ENCODE peak calls at places on chromosomes 13 and 19, in five cellular contexts. Z is mammary epithelial cell, Y is thyroid gland, F is breast epithelium, K is PC-3. O is an unnamed sample.

GRCh38 chr13:109572389-109572788 is 214.0 kb downstream of the IRS2 start:
- DNase-seq in F (no peak), K (no peak), Z (no peak), Y (no peak), O (no peak)

GRCh38 chr13:48833412-48833811 is 142.3 kb upstream of the FNDC3A start:
- DNase-seq in Y (no peak), K (peak; percentile 83), Z (peak; percentile 37), F (no peak), O (no peak)

GRCh38 chr13:97030705-97031452 is 36.6 kb upstream of the OXGR1 start:
- DNase-seq in Z (peak; percentile 30), Y (no peak), K (peak; percentile 60), F (no peak), O (no peak)

GRCh38 chr19:1315470-1316166 is 29.9 kb downstream of the EFNA2 start:
- DNase-seq in F (peak; percentile 22), K (peak; percentile 50), Y (peak; percentile 19), Z (peak; percentile 39), O (no peak)

GRCh38 chr19:48511321-48511731 is 309 bp downstream of the LMTK3 start:
- DNase-seq in Z (no peak), K (no peak), F (no peak), Y (no peak), O (no peak)

GRCh38 chr13:49140910-49141611 is 79.1 kb upstream of the MLNR start:
- DNase-seq in Y (no peak), K (no peak), Z (no peak), F (no peak), O (no peak)

GRCh38 chr19:47740866-47741519 is 4.4 kb upstream of the NOP53 start:
- DNase-seq in Z (no peak), Y (no peak), F (no peak), K (no peak), O (no peak)

GRCh38 chr19:3506384-3507340 is 551 bp downstream of the FZR1 start:
- DNase-seq in F (peak; percentile 43), Y (peak; percentile 43), Z (peak; percentile 40), K (peak; percentile 7), O (peak; percentile 83)

GRCh38 chr13:109156181-109156935 is 526.9 kb downstream of the MYO16 start:
- DNase-seq in Y (peak; percentile 11), Z (peak; percentile 84), F (no peak), K (peak; percentile 88), O (no peak)

GRCh38 chr13:36673352-36673751 is 468 bp upstream of the SERTM1 start:
- DNase-seq in Z (no peak), K (no peak), F (no peak), Y (no peak), O (no peak)

GRCh38 chr19:18428837-18429674 is 8.9 kb downstream of the ISYNA1 start:
- DNase-seq in Z (no peak), F (no peak), K (no peak), Y (peak; percentile 71), O (no peak)

GRCh38 chr13:60211548-60211947 is 47.8 kb upstream of the DIAPH3 start:
- DNase-seq in Y (no peak), Z (no peak), F (no peak), K (no peak), O (no peak)

GRCh38 chr19:4697304-4697703 is 26.3 kb downstream of the DPP9 start:
- DNase-seq in K (no peak), Z (no peak), Y (no peak), F (no peak), O (no peak)

GRCh38 chr19:22052644-22053013 is 345 bp downstream of the ZNF257 start:
- DNase-seq in K (no peak), Z (no peak), F (no peak), Y (peak; percentile 24), O (no peak)

GRCh38 chr13:51136276-51136980 is 25.4 kb upstream of the C13orf42 start:
- DNase-seq in Z (no peak), K (no peak), Y (no peak), F (no peak), O (no peak)

GRCh38 chr13:42649761-42650289 is 75.9 kb downstream of the TNFSF11 start:
- DNase-seq in Y (no peak), F (no peak), Z (no peak), K (no peak), O (no peak)

GRCh38 chr19:47701717-47702552 is 11.3 kb upstream of the EHD2 start:
- DNase-seq in F (no peak), Z (no peak), Y (no peak), K (no peak), O (no peak)

GRCh38 chr19:3105641-3106508 is 11.7 kb downstream of the GNA11 start:
- DNase-seq in F (no peak), Y (peak; percentile 36), Z (no peak), K (no peak), O (no peak)

GRCh38 chr19:49422407-49423277 is 599 bp downstream of the PTH2 start:
- DNase-seq in K (no peak), Z (peak; percentile 45), Y (no peak), F (no peak), O (no peak)

GRCh38 chr13:42361701-42362100 is 89.7 kb downstream of the AKAP11 start:
- DNase-seq in Y (no peak), Z (no peak), K (no peak), F (no peak), O (no peak)

GRCh38 chr13:31739226-31739625 is at the start of gene RXFP2:
- DNase-seq in Y (no peak), K (no peak), F (no peak), Z (no peak), O (no peak)

GRCh38 chr19:37931941-37932655 is 25.1 kb downstream of the SIPA1L3 start:
- DNase-seq in K (peak; percentile 92), Y (peak; percentile 98), Z (peak; percentile 98), F (peak; percentile 87), O (no peak)

GRCh38 chr19:5814123-5814839 is 9.4 kb downstream of the NRTN start:
- DNase-seq in Z (no peak), F (no peak), Y (no peak), K (no peak), O (no peak)

GRCh38 chr19:48476176-48476575 is 7.0 kb downstream of the CYTH2 start:
- DNase-seq in K (no peak), Y (no peak), F (no peak), Z (no peak), O (no peak)

GRCh38 chr13:27792393-27793218 is at the start of gene GSX1:
- DNase-seq in K (peak; percentile 63), F (peak; percentile 18), Z (peak; percentile 79), Y (peak; percentile 48), O (no peak)

GRCh38 chr13:110813646-110814624 is 100.4 kb downstream of the ING1 start:
- DNase-seq in Z (no peak), Y (no peak), F (no peak), K (no peak), O (no peak)

GRCh38 chr19:2984196-2984490 is 6.8 kb downstream of the TLE6 start:
- DNase-seq in K (no peak), F (no peak), Y (no peak), Z (no peak), O (peak; percentile 93)

GRCh38 chr13:23752111-23753001 is 136.8 kb downstream of the MIPEP start:
- DNase-seq in K (peak; percentile 35), Z (no peak), F (no peak), Y (no peak), O (no peak)

GRCh38 chr13:78398743-78399410 is 204.5 kb downstream of the POU4F1 start:
- DNase-seq in Y (no peak), Z (no peak), K (no peak), F (no peak), O (no peak)
- TF ChIP-seq CTCF in Y (no peak), Z (no peak), K (no peak), F (no peak), O (no peak)

GRCh38 chr13:80835902-80836301 is 495.0 kb upstream of the SPRY2 start:
- DNase-seq in Z (no peak), K (no peak), F (no peak), Y (no peak), O (no peak)

GRCh38 chr13:80840313-80840976 is 499.5 kb upstream of the SPRY2 start:
- DNase-seq in Y (no peak), K (peak; percentile 1), Z (no peak), F (no peak), O (no peak)

GRCh38 chr13:80841346-80841882 is 500.5 kb upstream of the SPRY2 start:
- DNase-seq in Y (no peak), F (no peak), K (no peak), Z (no peak), O (no peak)
- H3K27ac ChIP-seq in Y (no peak overlapping the region), F (no peak overlapping the region), K (no peak overlapping the region), Z (no peak overlapping the region), O (no peak overlapping the region)

GRCh38 chr13:112443191-112444000 is 67.2 kb downstream of the SPACA7 start:
- DNase-seq in F (no peak), Y (no peak), Z (no peak), K (no peak), O (peak; percentile 54)
- TF ChIP-seq CTCF in F (no peak), Y (no peak), Z (peak; percentile 53), K (no peak), O (no peak)

GRCh38 chr13:112742583-112742982 is 52.7 kb downstream of the ATP11A start:
- DNase-seq in F (no peak), K (no peak), Y (no peak), Z (no peak), O (no peak)

GRCh38 chr13:112746044-112746443 is 56.2 kb downstream of the ATP11A start:
- DNase-seq in Y (no peak), Z (no peak), K (no peak), F (no peak), O (no peak)

GRCh38 chr13:112741835-112742570 is 52.2 kb downstream of the ATP11A start:
- DNase-seq in K (no peak), Y (no peak), F (no peak), Z (no peak), O (no peak)

GRCh38 chr13:112744306-112745021 is 54.6 kb downstream of the ATP11A start:
- DNase-seq in Y (peak; percentile 77), K (no peak), F (no peak), Z (peak; percentile 28), O (no peak)

GRCh38 chr13:112743451-112744305 is 53.8 kb downstream of the ATP11A start:
- DNase-seq in Y (no peak), Z (no peak), F (no peak), K (no peak), O (no peak)
- H3K27ac ChIP-seq in Y (no peak overlapping the region), Z (no peak overlapping the region), F (no peak overlapping the region), K (no peak overlapping the region), O (no peak overlapping the region)

GRCh38 chr13:47211106-47211505 is 314.3 kb upstream of the HTR2A start:
- DNase-seq in K (peak; percentile 70), Z (peak; percentile 18), Y (no peak), F (no peak), O (no peak)
- TF ChIP-seq CTCF in K (no peak), Z (no peak), Y (no peak), F (no peak), O (no peak)

DNA sequence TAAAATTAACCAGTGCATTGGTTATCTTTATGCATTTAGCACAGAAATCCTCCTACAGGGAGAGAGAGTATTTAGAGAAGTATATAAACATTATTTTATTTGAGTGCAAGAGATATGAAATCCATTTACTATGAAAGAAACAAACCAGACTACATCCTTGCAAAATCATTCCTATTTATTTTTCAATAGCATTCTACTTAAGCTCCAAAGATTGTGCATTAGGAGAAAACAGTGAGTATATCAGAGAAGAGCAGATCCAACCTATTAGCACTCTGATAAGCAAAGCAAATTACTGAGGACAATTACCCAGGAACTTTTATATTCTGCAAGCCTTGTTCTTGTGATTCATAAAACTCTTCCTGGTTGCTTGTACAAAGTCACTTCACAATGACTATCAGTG is 256.1 kb downstream of the FGF14 start:
- DNase-seq in F (no peak), K (no peak), Z (no peak), Y (no peak), O (no peak)
- H3K27ac ChIP-seq in F (no peak overlapping the region), K (no peak overlapping the region), Z (no peak overlapping the region), Y (no peak overlapping the region), O (no peak overlapping the region)